ENCODE peak calls at places on chromosomes 4 and X, in eight cellular contexts. Y, M, B, U, K, R, I and Z are unnamed samples.

GRCh38 chr4:14918336-14918735 is 83.9 kb upstream of the CPEB2 start:
- DNase-seq in Y (no peak), M (no peak), B (no peak), U (no peak), K (no peak), R (no peak), I (no peak), Z (no peak)

GRCh38 chr4:61638600-61638999 is 438.5 kb downstream of the ADGRL3 start:
- DNase-seq in Y (no peak), M (no peak), B (no peak), U (no peak), K (no peak), R (no peak), I (no peak), Z (no peak)

GRCh38 chrX:16462912-16463311 is 187.0 kb upstream of the S100G start:
- DNase-seq in Y (no peak), M (no peak), B (no peak), U (no peak), K (no peak), R (no peak), I (no peak), Z (no peak)

GRCh38 chr4:21514022-21514421 is 434.6 kb downstream of the KCNIP4 start:
- DNase-seq in Y (no peak), M (no peak), B (no peak), U (no peak), K (no peak), R (no peak), I (no peak), Z (no peak)

GRCh38 chr4:28675582-28675981 is 1814.9 kb downstream of the STIM2 start:
- DNase-seq in Y (no peak), M (no peak), B (no peak), U (no peak), K (no peak), R (no peak), I (no peak), Z (no peak)

GRCh38 chr4:141933978-141934377 is 297.6 kb downstream of the IL15 start:
- DNase-seq in Y (no peak), M (no peak), B (no peak), U (no peak), K (no peak), R (no peak), I (no peak), Z (no peak)

GRCh38 chrX:142884853-142885252 is 140.9 kb upstream of the SPANXN4 start:
- DNase-seq in Y (no peak), M (no peak), B (no peak), U (no peak), K (peak), R (no peak), I (no peak), Z (no peak)

GRCh38 chr4:17058506-17058905 is 160.1 kb upstream of the LDB2 start:
- DNase-seq in Y (no peak), M (no peak), B (no peak), U (no peak), K (no peak), R (no peak), I (no peak), Z (no peak)

GRCh38 chrX:49308604-49309269 is 5.3 kb downstream of the GAGE10 start:
- DNase-seq in Y (no peak), M (no peak), B (no peak), U (no peak), K (no peak), R (no peak), I (no peak), Z (no peak)

GRCh38 chr4:8182858-8183725 is 16.0 kb upstream of the SH3TC1 start:
- DNase-seq in Y (no peak), M (peak), B (no peak), U (no peak), K (peak), R (peak), I (no peak), Z (peak)

GRCh38 chr4:77921701-77922100 is 59.1 kb downstream of the MRPL1 start:
- DNase-seq in Y (no peak), M (no peak), B (peak), U (no peak), K (no peak), R (no peak), I (no peak), Z (no peak)

GRCh38 chr4:136818811-136819210 is 713.5 kb downstream of the PCDH18 start:
- DNase-seq in Y (no peak), M (no peak), B (no peak), U (no peak), K (no peak), R (no peak), I (no peak), Z (no peak)